ENCODE peak calls at places on chromosomes 1 and 21, in seven cellular contexts. D is lung, B is Caco-2, O is A549, I is left ventricle myocardium inferior, V is HAP-1, K is neuronal stem cell. G is an unnamed sample.

GRCh38 chr1:8424539-8425116 is 106.7 kb downstream of the SLC45A1 start:
- DNase-seq in B (peak; percentile 67), V (peak; percentile 30), I (peak; percentile 43), K (no peak), D (peak; percentile 51), O (no peak), G (no peak)

GRCh38 chr1:212235848-212236247 is 49.4 kb upstream of the PPP2R5A start:
- DNase-seq in D (no peak), B (no peak), O (no peak), V (no peak), I (no peak), K (no peak), G (no peak)

GRCh38 chr1:154463512-154463990 is 38.5 kb upstream of the TDRD10 start:
- DNase-seq in K (no peak), I (no peak), B (no peak), V (no peak), O (no peak), D (no peak), G (no peak)

GRCh38 chr1:97433520-97434175 is 487.2 kb downstream of the DPYD start:
- DNase-seq in B (no peak), D (no peak), O (no peak), I (no peak), K (no peak), V (no peak), G (peak; percentile 97)

GRCh38 chr1:4711191-4711915 is 56.9 kb downstream of the AJAP1 start:
- DNase-seq in B (peak; percentile 3), D (no peak), O (no peak), V (no peak), K (no peak), I (no peak), G (no peak)

GRCh38 chr1:2564815-2565415 is 8.7 kb downstream of the TNFRSF14 start:
- DNase-seq in I (no peak), D (no peak), O (no peak), B (no peak), K (no peak), V (no peak), G (no peak)

GRCh38 chr1:11655263-11656079 is 794 bp downstream of the FBXO44 start:
- DNase-seq in V (no peak), O (no peak), B (no peak), I (no peak), K (no peak), D (no peak), G (no peak)

GRCh38 chr1:247447162-247447909 is 10.6 kb downstream of the OR2B11 start:
- DNase-seq in I (no peak), V (no peak), O (no peak), D (no peak), K (no peak), B (no peak), G (no peak)

GRCh38 chr1:215682232-215682631 is 115.1 kb downstream of the KCTD3 start:
- DNase-seq in V (no peak), B (peak; percentile 4), O (no peak), I (no peak), D (no peak), K (no peak), G (peak; percentile 15)

GRCh38 chr1:219247441-219247840 is 73.8 kb downstream of the LYPLAL1 start:
- DNase-seq in K (no peak), I (no peak), D (no peak), O (no peak), B (no peak), V (no peak), G (peak; percentile 6)

GRCh38 chr1:46687095-46687659 is 15.5 kb downstream of the TEX38 start:
- DNase-seq in K (no peak), D (peak; percentile 82), B (no peak), O (no peak), V (no peak), I (peak; percentile 70), G (peak; percentile 65)

GRCh38 chr1:180042994-180043622 is 88.5 kb downstream of the CEP350 start:
- DNase-seq in V (no peak), K (no peak), O (no peak), D (no peak), I (no peak), B (peak; percentile 8), G (peak; percentile 82)

GRCh38 chr1:56284933-56285332 is 294.4 kb downstream of the PLPP3 start:
- DNase-seq in O (peak; percentile 9), K (no peak), B (peak; percentile 59), V (no peak), D (no peak), I (no peak), G (peak; percentile 52)

DNA sequence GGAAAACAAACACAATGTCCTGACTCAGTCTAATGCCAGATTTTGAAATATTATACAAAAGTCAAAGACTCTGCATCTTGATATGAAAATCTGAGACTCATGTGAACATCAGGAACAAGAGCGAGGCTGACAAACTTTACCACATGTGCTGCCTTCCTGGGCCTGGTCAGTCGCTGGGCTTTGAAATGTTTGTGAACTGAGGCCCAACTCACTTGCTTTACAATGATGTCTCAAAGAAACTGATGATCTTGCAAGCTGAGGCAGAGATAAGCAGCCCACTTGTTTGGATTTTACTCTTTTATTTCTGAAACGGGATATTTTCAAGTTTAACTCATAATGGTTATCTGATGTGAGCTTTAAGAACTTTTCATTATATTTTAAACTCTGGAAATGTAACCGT is 2.1 kb downstream of the BCAR3 start:
- DNase-seq in V (no peak), I (no peak), K (no peak), B (no peak), O (no peak), D (no peak), G (no peak)
- H3K4me1 ChIP-seq in V (peaks cover 5% of the 10 kb centered on the region), I (peaks cover 74% of the 10 kb centered on the region), K (peaks cover 31% of the 10 kb centered on the region), B (peaks cover 15% of the 10 kb centered on the region), O (peaks cover 65% of the 10 kb centered on the region), D (peaks cover 22% of the 10 kb centered on the region), G (peaks cover 51% of the 10 kb centered on the region)

DNA sequence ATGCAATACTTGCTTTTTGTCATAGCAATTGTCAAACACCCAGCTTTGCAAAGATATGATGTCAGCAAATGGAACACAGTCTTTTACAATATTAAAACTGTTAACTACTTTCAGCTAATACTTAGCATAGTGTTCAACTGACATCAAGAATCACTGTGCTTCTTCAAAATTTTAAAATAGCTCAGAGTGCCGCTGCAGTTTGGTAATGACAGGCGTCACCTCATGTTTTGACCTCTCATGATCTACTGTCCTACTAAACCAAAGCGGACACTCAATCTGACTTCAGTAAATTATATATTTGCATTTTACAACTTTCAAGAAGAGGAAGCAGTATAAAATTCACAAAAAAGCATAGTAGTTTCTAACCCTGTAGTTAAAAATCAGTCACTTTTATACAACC is 2.0 kb downstream of the FMO1 start:
- DNase-seq in D (no peak), V (no peak), B (no peak), K (no peak), I (no peak), O (no peak), G (no peak)
- H3K4me3 ChIP-seq in D (no peak overlapping the region), V (no peak overlapping the region), B (no peak overlapping the region), K (no peak overlapping the region), I (no peak overlapping the region), O (no peak overlapping the region), G (no peak overlapping the region)

GRCh38 chr1:201265771-201266170 is 17.5 kb upstream of the PKP1 start:
- DNase-seq in D (no peak), V (no peak), O (peak; percentile 35), B (no peak), K (no peak), I (no peak), G (peak; percentile 29)

GRCh38 chr1:201266276-201266675 is 17.0 kb upstream of the PKP1 start:
- DNase-seq in B (no peak), O (no peak), V (no peak), K (no peak), I (no peak), D (no peak), G (no peak)

GRCh38 chr1:201264072-201264471 is 19.2 kb upstream of the PKP1 start:
- DNase-seq in I (no peak), D (no peak), O (no peak), V (no peak), K (no peak), B (no peak), G (no peak)

GRCh38 chr1:201262963-201263608 is 20.2 kb upstream of the PKP1 start:
- DNase-seq in O (no peak), V (no peak), D (peak; percentile 17), K (no peak), I (no peak), B (no peak), G (no peak)

GRCh38 chr1:201264554-201264953 is 18.8 kb upstream of the PKP1 start:
- DNase-seq in K (no peak), O (no peak), D (no peak), I (no peak), V (no peak), B (no peak), G (no peak)
- H3K4me1 ChIP-seq in K (peaks cover 9% of the 10 kb centered on the region), O (peaks cover 46% of the 10 kb centered on the region), D (peaks cover 9% of the 10 kb centered on the region), I (peaks cover 9% of the 10 kb centered on the region), V (no peaks in the 10 kb centered on the region), B (no peaks in the 10 kb centered on the region), G (peaks cover 14% of the 10 kb centered on the region)

DNA sequence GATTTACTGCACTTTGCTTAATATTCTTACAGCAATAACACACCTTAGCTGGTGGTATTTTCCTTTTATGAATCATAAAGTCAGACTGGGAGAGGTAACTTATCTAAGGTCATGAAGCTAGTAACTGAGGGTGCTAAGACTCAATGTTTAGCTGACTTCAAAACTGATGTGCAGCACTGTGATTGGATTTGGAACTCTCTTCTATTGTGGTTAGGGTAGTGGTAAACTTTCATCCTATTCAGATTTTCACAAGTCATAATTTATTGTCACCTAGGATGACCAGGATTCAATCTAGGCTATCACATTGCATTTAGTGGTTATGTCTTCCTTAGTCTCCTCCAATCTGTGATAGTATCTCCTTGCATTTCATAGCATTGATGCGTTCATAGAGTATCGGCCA is 18.9 kb downstream of the EPB41 start:
- DNase-seq in K (no peak), V (no peak), B (no peak), D (no peak), I (no peak), O (no peak), G (no peak)
- H3K4me3 ChIP-seq in K (no peak overlapping the region), V (no peak overlapping the region), B (no peak overlapping the region), D (no peak overlapping the region), I (no peak overlapping the region), O (no peak overlapping the region), G (no peak overlapping the region)

GRCh38 chr21:41497836-41498235 is 10.1 kb downstream of the TMPRSS2 start:
- DNase-seq in I (no peak), O (no peak), B (peak; percentile 43), D (no peak), K (no peak), V (no peak), G (no peak)
- H3K4me1 ChIP-seq in I (no peaks in the 10 kb centered on the region), O (no peaks in the 10 kb centered on the region), B (peaks cover 67% of the 10 kb centered on the region), D (peaks cover 9% of the 10 kb centered on the region), K (no peaks in the 10 kb centered on the region), V (no peaks in the 10 kb centered on the region), G (no peaks in the 10 kb centered on the region)